ENCODE peak calls at places on chromosomes 13 and 19, in seven cellular contexts. Z is fibroblast of pulmonary artery; V is RWPE1; O is GM20000; L is AG04450; W is activated CD8-positive, alpha-beta T cell treated with anti-CD3 and anti-CD28 coated beads for 36 hours; Y is T-cell. F is an unnamed sample.

GRCh38 chr13:50339291-50339690 is 324.0 kb downstream of the KCNRG start:
- DNase-seq in Z (no peak), V (no peak), O (no peak), L (no peak), W (no peak), Y (no peak), F (no peak)

GRCh38 chr13:69194130-69194529 is 913.5 kb upstream of the ATXN8OS start:
- DNase-seq in Z (no peak), V (no peak), O (no peak), L (no peak), W (no peak), Y (no peak), F (no peak)

GRCh38 chr13:92074658-92075057 is 676.2 kb downstream of the GPC5 start:
- DNase-seq in Z (peak), V (no peak), O (no peak), L (no peak), W (no peak), Y (no peak), F (no peak)

GRCh38 chr19:44640518-44640917 is 3.2 kb upstream of the PVR start:
- DNase-seq in Z (peak), V (no peak), O (no peak), L (no peak), W (no peak), Y (no peak), F (no peak)

GRCh38 chr19:1616396-1616795 is 11.1 kb upstream of the UQCR11 start:
- DNase-seq in Z (peak), V (no peak), O (no peak), L (no peak), W (no peak), Y (no peak), F (no peak)

GRCh38 chr19:49340069-49340864 is 5.1 kb downstream of the CD37 start:
- DNase-seq in Z (no peak), V (peak), O (peak), L (no peak), W (peak), Y (no peak), F (peak)

GRCh38 chr19:38528213-38528755 is 89.5 kb downstream of the MAP4K1 start:
- DNase-seq in Z (no peak), V (no peak), O (no peak), L (no peak), W (no peak), Y (no peak), F (no peak)

GRCh38 chr19:1998712-1999708 is 16.5 kb downstream of the BTBD2 start:
- DNase-seq in Z (no peak), V (no peak), O (no peak), L (no peak), W (no peak), Y (no peak), F (no peak)

GRCh38 chr19:30170495-30171137 is 201.6 kb upstream of the ZNF536 start:
- DNase-seq in Z (no peak), V (no peak), O (no peak), L (no peak), W (no peak), Y (no peak), F (no peak)

GRCh38 chr19:48344892-48345291 is 18.8 kb downstream of the TMEM143 start:
- DNase-seq in Z (no peak), V (no peak), O (no peak), L (no peak), W (no peak), Y (no peak), F (no peak)